ENCODE peak calls at places on chromosomes 6 and 20, in ten cellular contexts. J is uterus; F is Kasumi-1; R is lower lobe of right lung; C is ACHN; L is NT2/D1; N is adrenal gland; M is stimulated activated CD8-positive, alpha-beta memory T cell treated with anti-CD3 and anti-CD28 coated beads, Interleukin-7, amount 100 ng/mL, for 4 hours; O is nucleus accumbens; D is HS-27A. G is an unnamed sample.

GRCh38 chr6:137731960-137732616 is 135.0 kb upstream of the TNFAIP3 start:
- DNase-seq in J (no peak), F (peak; percentile 54), R (no peak), C (no peak), L (no peak), N (no peak), M (no peak), O (no peak), D (no peak), G (no peak)

GRCh38 chr6:140956567-140957306 is 1176.0 kb upstream of the GJE1 start:
- DNase-seq in J (no peak), F (no peak), R (no peak), C (no peak), L (no peak), N (no peak), M (no peak), O (no peak), D (no peak), G (no peak)

GRCh38 chr6:144285548-144285797 is 338 bp downstream of the UTRN start:
- DNase-seq in J (peak; percentile 47), F (no peak), R (peak; percentile 70), C (no peak), L (no peak), N (no peak), M (no peak), O (no peak), D (no peak), G (no peak)

GRCh38 chr6:55209059-55209458 is 34.7 kb downstream of the HCRTR2 start:
- DNase-seq in J (no peak), F (no peak), R (no peak), C (no peak), L (no peak), N (no peak), M (no peak), O (no peak), D (no peak), G (no peak)

GRCh38 chr6:119966484-119966883 is 616.9 kb upstream of the MAN1A1 start:
- DNase-seq in J (no peak), F (no peak), R (no peak), C (no peak), L (no peak), N (no peak), M (no peak), O (no peak), D (no peak), G (no peak)

GRCh38 chr6:40295251-40295949 is 291.8 kb downstream of the LRFN2 start:
- DNase-seq in J (no peak), F (no peak), R (no peak), C (peak; percentile 50), L (no peak), N (no peak), M (no peak), O (no peak), D (no peak), G (peak; percentile 80)

GRCh38 chr20:49865559-49865958 is 49.8 kb downstream of the SPATA2 start:
- DNase-seq in J (no peak), F (no peak), R (no peak), C (no peak), L (no peak), N (no peak), M (no peak), O (no peak), D (no peak), G (no peak)

GRCh38 chr20:38412877-38413577 is 22.1 kb downstream of the SNHG17 start:
- DNase-seq in J (no peak), F (no peak), R (no peak), C (no peak), L (no peak), N (peak; percentile 15), M (no peak), O (peak; percentile 37), D (no peak), G (no peak)

GRCh38 chr6:121867095-121867494 is 431.6 kb downstream of the GJA1 start:
- DNase-seq in J (no peak), F (no peak), R (no peak), C (no peak), L (no peak), N (no peak), M (no peak), O (no peak), D (no peak), G (no peak)

GRCh38 chr6:84696181-84696580 is 68.2 kb downstream of the TBX18 start:
- DNase-seq in J (no peak), F (no peak), R (no peak), C (no peak), L (no peak), N (no peak), M (no peak), O (no peak), D (no peak), G (no peak)

GRCh38 chr20:4637081-4637797 is 84.5 kb upstream of the PRND start:
- DNase-seq in J (no peak), F (no peak), R (no peak), C (no peak), L (no peak), N (no peak), M (no peak), O (no peak), D (no peak), G (no peak)

GRCh38 chr6:43669050-43669921 is 18.3 kb downstream of the MRPS18A start:
- DNase-seq in J (peak; percentile 87), F (no peak), R (no peak), C (no peak), L (no peak), N (peak; percentile 80), M (no peak), O (peak; percentile 61), D (no peak), G (no peak)

GRCh38 chr6:168283686-168284025 is 35.9 kb downstream of the DACT2 start:
- DNase-seq in J (no peak), F (no peak), R (no peak), C (no peak), L (no peak), N (no peak), M (no peak), O (no peak), D (no peak), G (no peak)

GRCh38 chr6:56499121-56499520 is 143.6 kb downstream of the DST start:
- DNase-seq in J (no peak), F (no peak), R (no peak), C (no peak), L (no peak), N (no peak), M (no peak), O (no peak), D (no peak), G (no peak)

GRCh38 chr20:25046736-25047666 is 10.9 kb downstream of the ACSS1 start:
- DNase-seq in J (peak; percentile 10), F (no peak), R (peak; percentile 31), C (no peak), L (no peak), N (no peak), M (no peak), O (no peak), D (no peak), G (no peak)

GRCh38 chr6:158152659-158153058 is 15.4 kb downstream of the SERAC1 start:
- DNase-seq in J (no peak), F (no peak), R (no peak), C (no peak), L (no peak), N (no peak), M (no peak), O (no peak), D (no peak), G (no peak)

GRCh38 chr20:22496817-22497216 is 87.6 kb downstream of the FOXA2 start:
- DNase-seq in J (no peak), F (no peak), R (no peak), C (no peak), L (no peak), N (no peak), M (no peak), O (no peak), D (no peak), G (no peak)

GRCh38 chr6:157661652-157662051 is 161.4 kb upstream of the SNX9 start:
- DNase-seq in J (no peak), F (no peak), R (no peak), C (no peak), L (no peak), N (no peak), M (no peak), O (no peak), D (no peak), G (no peak)

GRCh38 chr6:17907467-17908229 is 79.8 kb downstream of the KIF13A start:
- DNase-seq in J (peak; percentile 71), F (peak; percentile 85), R (peak; percentile 68), C (peak; percentile 93), L (no peak), N (peak; percentile 96), M (no peak), O (peak; percentile 6), D (peak; percentile 95), G (peak; percentile 97)

GRCh38 chr6:32439139-32439538 is 548 bp upstream of the HLA-DRA start:
- DNase-seq in J (no peak), F (no peak), R (no peak), C (no peak), L (no peak), N (no peak), M (no peak), O (no peak), D (no peak), G (no peak)

GRCh38 chr6:25670208-25670607 is 18.2 kb downstream of the SCGN start:
- DNase-seq in J (no peak), F (no peak), R (no peak), C (no peak), L (no peak), N (no peak), M (no peak), O (no peak), D (no peak), G (no peak)

GRCh38 chr6:116762235-116762634 is 3.3 kb downstream of the FAM162B start:
- DNase-seq in J (no peak), F (no peak), R (no peak), C (no peak), L (no peak), N (no peak), M (no peak), O (no peak), D (no peak), G (no peak)

GRCh38 chr6:9543649-9544048 is 871.2 kb downstream of the TFAP2A start:
- DNase-seq in J (no peak), F (no peak), R (no peak), C (peak; percentile 6), L (no peak), N (no peak), M (no peak), O (no peak), D (no peak), G (no peak)

GRCh38 chr20:56582557-56582956 is 46.5 kb upstream of the TFAP2C start:
- DNase-seq in J (no peak), F (peak; percentile 59), R (no peak), C (no peak), L (no peak), N (no peak), M (no peak), O (no peak), D (no peak), G (no peak)

GRCh38 chr20:32607324-32607723 is 22.2 kb upstream of the NOL4L start:
- DNase-seq in J (no peak), F (no peak), R (no peak), C (no peak), L (no peak), N (no peak), M (no peak), O (no peak), D (no peak), G (no peak)

GRCh38 chr20:33482581-33482980 is 7.3 kb upstream of the CBFA2T2 start:
- DNase-seq in J (no peak), F (no peak), R (no peak), C (no peak), L (no peak), N (no peak), M (no peak), O (no peak), D (no peak), G (no peak)

GRCh38 chr6:11093065-11093590 is 506 bp upstream of the SMIM13 start:
- DNase-seq in J (no peak), F (no peak), R (no peak), C (peak; percentile 30), L (no peak), N (peak; percentile 78), M (no peak), O (no peak), D (no peak), G (no peak)

GRCh38 chr6:140897349-140897748 is 1235.4 kb upstream of the GJE1 start:
- DNase-seq in J (no peak), F (peak; percentile 46), R (no peak), C (no peak), L (no peak), N (no peak), M (no peak), O (no peak), D (no peak), G (peak; percentile 37)